ENCODE peak calls at places on chromosomes 2 and 18, in nine cellular contexts. Z is K562, L is A549, H is transverse colon, S is ovary, D is stomach, T is esophagus muscularis mucosa, G is sigmoid colon, B is H1. N is an unnamed sample.

GRCh38 chr18:12750076-12750707 is 47.4 kb downstream of the PSMG2 start:
- DNase-seq in Z (no peak), L (no peak), H (peak), S (no peak), D (no peak), T (no peak), G (no peak), B (no peak), N (no peak)

GRCh38 chr2:120353931-120354330 is 8.0 kb downstream of the INHBB start:
- DNase-seq in Z (no peak), L (no peak), H (no peak), S (no peak), D (no peak), T (no peak), G (no peak), B (no peak), N (no peak)

GRCh38 chr2:135048122-135048521 is 875 bp upstream of the MAP3K19 start:
- DNase-seq in Z (no peak), L (no peak), H (no peak), S (no peak), D (no peak), T (no peak), G (no peak), B (no peak), N (no peak)

GRCh38 chr18:35060092-35060491 is 18.9 kb downstream of the MAPRE2 start:
- DNase-seq in Z (no peak), L (no peak), H (no peak), S (no peak), D (no peak), T (no peak), G (no peak), B (no peak), N (no peak)

GRCh38 chr2:189541591-189541990 is 39.0 kb downstream of the SLC40A1 start:
- DNase-seq in Z (no peak), L (no peak), H (no peak), S (no peak), D (no peak), T (no peak), G (no peak), B (no peak), N (no peak)

GRCh38 chr2:46184794-46185583 is 112.2 kb upstream of the EPAS1 start:
- DNase-seq in Z (peak), L (peak), H (no peak), S (no peak), D (no peak), T (no peak), G (no peak), B (no peak), N (no peak)

GRCh38 chr18:7572837-7573236 is 5.7 kb downstream of the PTPRM start:
- DNase-seq in Z (no peak), L (no peak), H (no peak), S (no peak), D (no peak), T (no peak), G (no peak), B (no peak), N (no peak)

GRCh38 chr18:58674159-58674558 is 2.9 kb downstream of the MALT1 start:
- DNase-seq in Z (no peak), L (no peak), H (no peak), S (no peak), D (no peak), T (no peak), G (no peak), B (no peak), N (no peak)

GRCh38 chr2:10410001-10410671 is 38.0 kb downstream of the ODC1 start:
- DNase-seq in Z (no peak), L (no peak), H (no peak), S (no peak), D (no peak), T (no peak), G (no peak), B (no peak), N (peak)

GRCh38 chr2:181074457-181074856 is 94.1 kb downstream of the UBE2E3 start:
- DNase-seq in Z (no peak), L (no peak), H (no peak), S (no peak), D (no peak), T (no peak), G (no peak), B (no peak), N (no peak)

GRCh38 chr18:23133860-23134779 is 1.2 kb upstream of the CABLES1 start:
- DNase-seq in Z (peak), L (peak), H (peak), S (no peak), D (peak), T (no peak), G (no peak), B (peak), N (no peak)

GRCh38 chr18:79568543-79569205 is 110.9 kb upstream of the CTDP1 start:
- DNase-seq in Z (no peak), L (no peak), H (no peak), S (peak), D (peak), T (no peak), G (peak), B (no peak), N (no peak)

GRCh38 chr2:195658541-195658890 is 1.5 kb downstream of the SLC39A10 start:
- DNase-seq in Z (no peak), L (peak), H (no peak), S (no peak), D (no peak), T (no peak), G (no peak), B (no peak), N (no peak)
- TF ChIP-seq EP300 in Z (no peak), L (no peak), H (no peak), S (no peak), D (no peak), T (no peak), G (no peak), B (no peak), N (no peak)

GRCh38 chr2:113171359-113172075 is 2.3 kb upstream of the PSD4 start:
- DNase-seq in Z (no peak), L (no peak), H (no peak), S (no peak), D (no peak), T (no peak), G (no peak), B (no peak), N (no peak)

GRCh38 chr2:113174369-113174735 is 581 bp downstream of the PSD4 start:
- DNase-seq in Z (peak), L (no peak), H (no peak), S (no peak), D (no peak), T (no peak), G (no peak), B (no peak), N (no peak)

GRCh38 chr2:113172721-113173562 is 829 bp upstream of the PSD4 start:
- DNase-seq in Z (no peak), L (no peak), H (no peak), S (no peak), D (no peak), T (no peak), G (no peak), B (no peak), N (no peak)

GRCh38 chr2:113175101-113175628 is 1.4 kb downstream of the PSD4 start:
- DNase-seq in Z (no peak), L (no peak), H (peak), S (no peak), D (peak), T (no peak), G (no peak), B (no peak), N (no peak)

DNA sequence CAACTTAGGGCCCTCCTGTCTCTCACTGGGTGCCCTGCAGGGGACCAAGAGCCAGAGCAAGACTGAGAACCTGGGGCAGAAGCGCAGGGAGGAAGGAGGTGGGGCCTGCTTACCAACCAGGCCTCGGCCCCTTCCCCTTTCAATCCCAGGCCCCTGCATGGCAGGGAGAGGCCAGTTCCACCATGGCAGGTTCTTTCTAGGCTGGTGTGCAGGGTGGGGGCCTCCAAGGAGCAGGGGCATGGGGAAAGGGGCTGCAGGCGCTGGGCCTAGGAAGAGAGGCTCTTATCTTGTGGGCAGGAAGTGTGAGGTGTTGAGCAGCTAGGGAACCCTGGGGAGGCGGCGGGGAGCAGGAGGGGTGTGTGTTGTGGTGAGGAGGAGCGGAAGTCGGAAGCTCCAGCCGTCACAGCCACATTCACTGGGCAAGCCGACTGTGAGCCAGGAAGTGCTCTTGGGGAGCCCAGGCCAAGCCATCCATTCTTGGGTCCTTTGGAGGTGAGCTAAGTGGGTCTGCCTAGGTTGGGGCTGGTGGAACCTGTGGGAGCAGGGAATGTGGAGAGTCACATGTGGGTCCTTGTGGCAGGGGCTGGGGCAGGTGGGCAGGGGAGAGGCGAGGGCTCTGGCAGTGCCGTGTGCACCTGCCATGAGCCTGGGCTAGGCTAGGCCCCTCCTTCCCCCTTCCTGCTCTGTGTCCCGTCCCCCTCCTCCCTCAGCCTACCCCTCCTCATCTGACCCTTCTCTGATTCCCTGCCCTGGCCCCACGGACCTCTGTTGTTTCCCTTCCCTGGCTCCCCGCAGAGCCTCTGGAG is at the start of gene PSD4:
- DNase-seq in Z (peak), L (no peak), H (peak), S (no peak), D (peak), T (no peak), G (no peak), B (no peak), N (no peak)
- TF ChIP-seq EP300 in Z (peak), L (no peak), H (no peak), S (no peak), D (no peak), T (no peak), G (no peak), B (no peak), N (no peak)

DNA sequence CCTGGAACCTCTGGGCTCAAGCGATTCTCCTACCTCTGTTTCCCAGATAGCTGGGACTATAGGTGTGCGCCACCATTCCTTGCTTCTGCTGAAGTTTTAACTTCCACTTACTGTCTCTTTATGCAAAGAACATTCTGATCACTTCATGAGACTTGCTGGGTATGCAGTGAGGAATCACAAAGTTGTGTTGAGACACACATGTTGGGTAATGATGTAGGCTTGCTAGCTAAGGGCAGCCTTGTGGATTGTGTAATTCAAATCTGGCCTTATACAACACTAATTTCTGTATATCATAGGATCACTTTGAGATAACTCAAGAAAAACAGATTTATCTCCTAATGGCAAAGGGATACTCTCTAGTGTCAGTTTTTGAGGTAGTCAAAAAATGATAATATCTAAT is 24.2 kb downstream of the XRCC5 start:
- DNase-seq in Z (no peak), L (no peak), H (no peak), S (no peak), D (no peak), T (no peak), G (no peak), B (no peak), N (no peak)
- TF ChIP-seq EP300 in Z (no peak), L (no peak), H (no peak), S (no peak), D (no peak), T (no peak), G (no peak), B (no peak), N (no peak)

GRCh38 chr2:128446049-128446811 is 127.6 kb upstream of the HS6ST1 start:
- DNase-seq in Z (no peak), L (no peak), H (no peak), S (no peak), D (peak), T (peak), G (peak), B (peak), N (no peak)
- TF ChIP-seq EP300 in Z (no peak), L (no peak), H (no peak), S (no peak), D (no peak), T (no peak), G (no peak), B (no peak), N (no peak)

DNA sequence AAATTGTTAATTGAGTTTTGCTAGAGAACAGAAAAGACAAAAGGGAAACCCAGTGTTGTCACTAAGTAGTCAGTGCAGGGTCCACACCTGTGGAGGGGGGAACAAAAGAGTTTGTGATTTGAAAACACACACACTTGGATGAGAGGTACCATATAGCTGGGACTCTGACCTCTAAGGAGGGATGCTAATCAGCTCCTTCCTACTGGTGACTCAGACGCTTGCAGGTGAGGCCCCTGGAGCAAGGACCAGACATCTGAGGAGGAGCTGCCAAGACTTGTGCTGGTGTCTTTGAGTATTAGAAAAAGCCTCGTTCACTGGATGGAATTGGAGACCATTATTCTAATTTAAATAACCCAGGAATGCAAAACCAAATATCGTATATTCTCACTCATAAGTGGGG is 146.4 kb upstream of the MAP2 start:
- DNase-seq in Z (no peak), L (no peak), H (no peak), S (no peak), D (no peak), T (no peak), G (no peak), B (no peak), N (no peak)
- TF ChIP-seq EP300 in Z (no peak), L (no peak), H (no peak), S (no peak), D (no peak), T (no peak), G (no peak), B (no peak), N (no peak)

DNA sequence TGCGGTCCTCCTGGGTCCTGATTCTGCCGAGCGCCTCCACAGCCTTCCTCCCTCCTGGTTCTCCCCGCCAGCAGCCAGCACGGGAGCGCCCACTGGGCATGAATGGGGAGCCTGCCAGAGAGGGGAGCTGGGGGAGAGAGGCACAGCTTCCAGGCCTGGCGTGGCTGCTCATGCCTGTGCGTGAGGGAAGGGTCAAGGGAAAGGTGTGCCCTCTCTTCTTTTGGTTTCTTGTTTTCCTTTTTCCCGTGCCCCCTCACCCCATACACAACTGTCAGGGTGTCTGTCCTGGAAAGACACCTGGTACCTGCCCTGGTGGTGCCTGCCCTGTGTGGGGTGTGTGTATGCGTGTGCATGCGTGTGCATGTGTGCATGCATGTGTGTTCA is 4.7 kb upstream of the NEURL3 start:
- DNase-seq in Z (no peak), L (no peak), H (no peak), S (no peak), D (no peak), T (no peak), G (no peak), B (no peak), N (no peak)
- TF ChIP-seq EP300 in Z (no peak), L (no peak), H (no peak), S (no peak), D (no peak), T (no peak), G (no peak), B (no peak), N (no peak)

DNA sequence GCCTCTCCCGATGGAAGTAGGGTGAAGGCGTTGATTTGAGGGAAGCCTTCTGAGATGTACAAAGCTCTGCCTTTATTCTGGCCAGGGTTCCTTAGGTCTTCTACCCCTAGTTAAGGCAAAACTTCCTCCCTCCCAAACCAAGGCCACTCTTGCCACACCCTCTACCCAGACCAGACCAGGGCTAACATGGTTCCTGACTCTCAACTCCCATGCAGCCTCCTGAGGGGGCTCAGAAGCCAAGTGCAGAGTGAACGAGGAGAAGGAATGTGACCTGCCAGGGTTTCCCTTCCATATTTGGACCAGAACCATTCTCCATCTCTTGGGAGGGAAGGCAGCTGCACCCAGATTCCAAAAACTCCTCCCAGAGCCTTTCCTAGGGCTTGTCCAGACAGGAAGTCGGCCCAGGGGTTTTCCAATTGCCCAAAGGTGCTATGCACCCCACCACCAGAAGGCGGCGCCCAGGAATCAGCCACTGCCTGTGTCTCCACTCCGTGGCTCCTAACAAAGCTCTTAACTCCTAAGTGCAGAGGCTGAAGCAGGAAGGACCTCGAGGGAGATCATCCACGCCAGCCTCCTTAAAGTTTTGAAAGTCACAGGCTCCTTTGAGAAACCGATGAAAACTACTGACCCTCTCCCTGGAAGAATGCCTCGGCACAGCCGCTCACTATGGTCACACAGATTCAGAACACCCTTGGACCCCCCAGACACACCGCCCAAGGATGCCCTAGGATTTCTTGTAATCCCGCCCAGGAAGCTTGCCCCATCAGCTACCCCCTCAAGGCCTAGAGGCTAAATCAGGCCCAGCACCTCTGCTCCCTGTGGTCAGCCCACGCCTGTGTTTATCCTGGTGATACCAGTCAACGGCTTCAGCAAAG is 157.8 kb downstream of the SMAD2 start:
- DNase-seq in Z (peak), L (peak), H (peak), S (peak), D (peak), T (peak), G (no peak), B (peak), N (no peak)
- TF ChIP-seq EP300 in Z (no peak), L (no peak), H (no peak), S (no peak), D (no peak), T (no peak), G (no peak), B (no peak), N (no peak)

DNA sequence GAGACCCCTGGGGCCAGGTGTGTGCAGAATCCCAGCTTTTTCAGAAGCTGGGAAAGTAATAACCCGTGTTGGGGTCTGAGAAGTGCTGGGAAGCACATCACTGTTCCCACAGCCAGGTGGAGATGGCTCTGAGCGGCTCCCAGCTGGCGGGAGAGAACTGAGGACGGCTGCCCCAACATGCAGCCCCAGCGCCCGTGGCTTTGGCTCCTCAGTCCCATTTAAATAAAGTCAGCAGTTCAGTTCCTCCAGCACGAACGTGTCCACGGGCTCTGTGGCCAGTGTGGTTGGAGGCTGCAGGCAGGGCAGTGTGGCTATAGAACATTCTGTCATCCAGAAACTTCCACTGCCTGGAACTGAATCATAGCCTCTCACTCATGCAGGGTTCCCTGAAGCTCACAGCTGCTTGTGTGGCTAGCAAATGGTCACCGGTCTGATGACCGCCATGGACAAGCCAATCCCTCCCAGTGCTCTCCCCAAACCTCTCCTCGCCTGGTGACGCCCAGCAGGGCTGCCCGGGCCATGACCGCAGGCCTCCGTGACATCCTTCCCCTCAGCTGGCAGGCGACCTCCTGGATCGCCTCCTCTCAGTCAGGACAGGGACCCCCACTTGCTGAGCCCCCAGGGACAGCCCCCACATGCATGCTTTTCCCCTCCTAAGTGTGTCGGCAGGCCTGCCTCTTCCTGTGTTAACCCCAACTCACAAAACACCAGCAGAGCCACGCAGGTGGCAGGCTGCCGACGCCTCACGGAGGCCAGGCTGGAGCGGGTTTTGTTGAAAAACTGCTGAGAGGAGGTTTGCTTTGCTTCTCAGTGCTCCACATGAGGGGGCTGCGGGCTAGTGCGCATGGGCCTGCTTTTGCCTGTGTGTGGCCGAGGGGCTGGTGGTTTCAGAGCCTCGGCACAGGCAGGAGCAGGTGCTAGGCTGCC is 1.3 kb downstream of the RTP5 start:
- DNase-seq in Z (no peak), L (no peak), H (no peak), S (no peak), D (no peak), T (no peak), G (no peak), B (no peak), N (no peak)
- TF ChIP-seq EP300 in Z (no peak), L (no peak), H (no peak), S (no peak), D (no peak), T (no peak), G (no peak), B (no peak), N (no peak)

GRCh38 chr2:165294912-165295311 is 55.7 kb downstream of the SCN2A start:
- DNase-seq in Z (no peak), L (no peak), H (no peak), S (no peak), D (no peak), T (no peak), G (no peak), B (no peak), N (no peak)

GRCh38 chr2:165289069-165289468 is 49.9 kb downstream of the SCN2A start:
- DNase-seq in Z (no peak), L (no peak), H (no peak), S (no peak), D (no peak), T (no peak), G (no peak), B (no peak), N (no peak)

GRCh38 chr2:165295643-165296042 is 56.4 kb downstream of the SCN2A start:
- DNase-seq in Z (no peak), L (no peak), H (no peak), S (no peak), D (no peak), T (no peak), G (no peak), B (no peak), N (no peak)

GRCh38 chr2:165293439-165294420 is 54.5 kb downstream of the SCN2A start:
- DNase-seq in Z (peak), L (peak), H (peak), S (no peak), D (no peak), T (no peak), G (no peak), B (no peak), N (peak)
- TF ChIP-seq EP300 in Z (no peak), L (no peak), H (no peak), S (no peak), D (no peak), T (no peak), G (no peak), B (no peak), N (no peak)